ENCODE peak calls at places on chromosomes 5 and 9, in four cellular contexts. B, V, F and M are unnamed samples.

GRCh38 chr5:73668017-73668416 is 42.0 kb downstream of the ARHGEF28 start:
- DNase-seq in B (no peak), V (no peak), F (no peak), M (no peak)

GRCh38 chr9:115653231-115653630 is 500.4 kb upstream of the PAPPA start:
- DNase-seq in B (no peak), V (no peak), F (no peak), M (no peak)

GRCh38 chr5:54002183-54002770 is 308.1 kb downstream of the ARL15 start:
- DNase-seq in B (no peak), V (no peak), F (no peak), M (no peak)

GRCh38 chr9:75083188-75083976 is 4.6 kb downstream of the NMRK1 start:
- DNase-seq in B (no peak), V (no peak), F (peak), M (peak)

GRCh38 chr5:59485629-59486439 is 407.7 kb downstream of the PDE4D start:
- DNase-seq in B (no peak), V (peak), F (no peak), M (no peak)

GRCh38 chr5:153797484-153797883 is 241.2 kb downstream of the FAM114A2 start:
- DNase-seq in B (peak), V (no peak), F (no peak), M (no peak)

GRCh38 chr5:159912033-159912800 is 4.1 kb upstream of the ADRA1B start:
- DNase-seq in B (no peak), V (no peak), F (no peak), M (no peak)

GRCh38 chr9:109799792-109800191 is 19.8 kb downstream of the PALM2AKAP2 start:
- DNase-seq in B (no peak), V (no peak), F (no peak), M (no peak)

GRCh38 chr5:90182726-90183125 is 226.8 kb downstream of the CETN3 start:
- DNase-seq in B (no peak), V (no peak), F (no peak), M (no peak)

GRCh38 chr9:95857122-95857521 is 18.4 kb upstream of the ERCC6L2 start:
- DNase-seq in B (no peak), V (peak), F (peak), M (no peak)

GRCh38 chr5:175226506-175226905 is 217.5 kb downstream of the DRD1 start:
- DNase-seq in B (no peak), V (no peak), F (no peak), M (no peak)

GRCh38 chr9:131739192-131739961 is 499 bp downstream of the RAPGEF1 start:
- DNase-seq in B (no peak), V (peak), F (no peak), M (peak)

GRCh38 chr9:136711751-136712689 is at the start of gene DIPK1B:
- DNase-seq in B (no peak), V (peak), F (no peak), M (peak)

GRCh38 chr9:137280478-137281344 is 3.2 kb downstream of the TOR4A start:
- DNase-seq in B (no peak), V (peak), F (no peak), M (no peak)

GRCh38 chr5:147415663-147416062 is 94.2 kb downstream of the DPYSL3 start:
- DNase-seq in B (no peak), V (no peak), F (no peak), M (no peak)

GRCh38 chr5:39178171-39178570 is 41.2 kb downstream of the FYB1 start:
- DNase-seq in B (no peak), V (no peak), F (no peak), M (no peak)

GRCh38 chr5:149940077-149940574 is 4.5 kb downstream of the PDE6A start:
- DNase-seq in B (no peak), V (no peak), F (no peak), M (no peak)

GRCh38 chr9:137279741-137280477 is 2.4 kb downstream of the TOR4A start:
- DNase-seq in B (no peak), V (no peak), F (no peak), M (no peak)

GRCh38 chr9:88447431-88447830 is 59.2 kb downstream of the SPIN1 start:
- DNase-seq in B (no peak), V (no peak), F (no peak), M (no peak)

GRCh38 chr5:132256086-132256782 is 1.3 kb upstream of the PDLIM4 start:
- DNase-seq in B (no peak), V (no peak), F (no peak), M (peak)

GRCh38 chr9:126956929-126957686 is 42.5 kb downstream of the RALGPS1 start:
- DNase-seq in B (no peak), V (no peak), F (no peak), M (peak)

GRCh38 chr9:33130501-33130900 is 36.6 kb downstream of the B4GALT1 start:
- DNase-seq in B (no peak), V (no peak), F (no peak), M (no peak)

GRCh38 chr5:177330991-177331837 is 19.5 kb upstream of the MXD3 start:
- DNase-seq in B (no peak), V (no peak), F (no peak), M (no peak)

GRCh38 chr9:85941966-85942912 is 1.3 kb downstream of the NAA35 start:
- DNase-seq in B (no peak), V (no peak), F (no peak), M (no peak)

GRCh38 chr9:124306098-124306735 is 48.5 kb downstream of the NEK6 start:
- DNase-seq in B (no peak), V (no peak), F (no peak), M (no peak)

GRCh38 chr5:107724642-107725041 is 53.9 kb upstream of the EFNA5 start:
- DNase-seq in B (no peak), V (no peak), F (no peak), M (no peak)

GRCh38 chr9:94734054-94734754 is 7.7 kb downstream of the AOPEP start:
- DNase-seq in B (no peak), V (no peak), F (no peak), M (no peak)

GRCh38 chr9:2418619-2419018 is 203.0 kb upstream of the VLDLR start:
- DNase-seq in B (no peak), V (no peak), F (no peak), M (no peak)

GRCh38 chr5:174295736-174296481 is 250.4 kb downstream of the NSG2 start:
- DNase-seq in B (no peak), V (no peak), F (no peak), M (no peak)

GRCh38 chr5:181188700-181189362 is 16.2 kb downstream of the TRIM7 start:
- DNase-seq in B (peak), V (peak), F (peak), M (no peak)

GRCh38 chr9:125142560-125143376 is 560 bp downstream of the SCAI start:
- DNase-seq in B (no peak), V (no peak), F (no peak), M (no peak)

GRCh38 chr5:170628691-170629565 is 125.1 kb downstream of the KCNIP1 start:
- DNase-seq in B (no peak), V (no peak), F (no peak), M (no peak)

GRCh38 chr9:93684806-93685553 is 108.6 kb downstream of the PHF2 start:
- DNase-seq in B (no peak), V (no peak), F (no peak), M (peak)

GRCh38 chr5:102772273-102772672 is 17.2 kb downstream of the PAM start:
- DNase-seq in B (no peak), V (no peak), F (no peak), M (no peak)

GRCh38 chr5:122311400-122311887 is 593 bp upstream of the SNCAIP start:
- DNase-seq in B (no peak), V (no peak), F (no peak), M (no peak)

GRCh38 chr5:34039398-34040157 is 3.4 kb downstream of the C1QTNF3 start:
- DNase-seq in B (no peak), V (no peak), F (no peak), M (no peak)

GRCh38 chr5:34042302-34042701 is 711 bp downstream of the C1QTNF3 start:
- DNase-seq in B (no peak), V (no peak), F (no peak), M (no peak)

GRCh38 chr5:34040411-34040810 is 2.6 kb downstream of the C1QTNF3 start:
- DNase-seq in B (no peak), V (no peak), F (no peak), M (no peak)

GRCh38 chr5:34043099-34043876 is at the start of gene C1QTNF3:
- DNase-seq in B (no peak), V (no peak), F (no peak), M (no peak)

DNA sequence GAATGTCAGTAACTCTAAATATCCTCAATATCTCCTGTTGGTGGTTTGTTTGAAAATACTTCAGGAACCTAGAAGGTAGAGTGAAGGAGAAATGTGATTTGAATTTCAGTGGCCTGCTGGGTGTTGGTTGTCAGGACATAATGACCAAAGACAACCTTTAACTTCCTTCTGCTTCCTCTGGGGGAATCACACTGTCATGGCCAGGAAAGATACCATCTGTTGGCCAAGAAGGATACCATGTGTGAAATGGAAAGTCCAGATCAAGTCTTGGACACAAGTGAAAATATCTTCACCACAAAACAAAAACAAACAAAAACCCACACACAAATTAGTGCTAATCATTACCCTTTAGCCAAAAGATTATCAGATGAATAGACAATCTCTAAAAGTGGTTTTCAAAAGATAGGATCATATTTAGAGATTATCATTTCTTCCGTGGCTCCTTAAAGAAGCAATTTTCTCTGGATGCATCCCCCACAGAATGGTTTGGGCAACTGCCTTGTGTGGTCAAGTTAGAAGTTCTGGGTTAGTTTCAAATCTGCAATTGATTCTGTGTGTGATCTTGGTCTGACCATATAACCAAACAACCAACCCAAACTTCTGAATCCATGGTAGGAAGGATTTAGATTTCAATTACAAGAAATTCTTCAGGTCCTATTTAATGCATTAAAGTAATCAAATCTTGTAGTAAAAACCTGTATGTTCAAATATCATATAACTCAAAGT is 1.6 kb downstream of the C1QTNF3 start:
- DNase-seq in B (no peak), V (no peak), F (no peak), M (no peak)
- TF ChIP-seq MXI1 in B (no peak), V (no peak), F (no peak), M (no peak)

DNA sequence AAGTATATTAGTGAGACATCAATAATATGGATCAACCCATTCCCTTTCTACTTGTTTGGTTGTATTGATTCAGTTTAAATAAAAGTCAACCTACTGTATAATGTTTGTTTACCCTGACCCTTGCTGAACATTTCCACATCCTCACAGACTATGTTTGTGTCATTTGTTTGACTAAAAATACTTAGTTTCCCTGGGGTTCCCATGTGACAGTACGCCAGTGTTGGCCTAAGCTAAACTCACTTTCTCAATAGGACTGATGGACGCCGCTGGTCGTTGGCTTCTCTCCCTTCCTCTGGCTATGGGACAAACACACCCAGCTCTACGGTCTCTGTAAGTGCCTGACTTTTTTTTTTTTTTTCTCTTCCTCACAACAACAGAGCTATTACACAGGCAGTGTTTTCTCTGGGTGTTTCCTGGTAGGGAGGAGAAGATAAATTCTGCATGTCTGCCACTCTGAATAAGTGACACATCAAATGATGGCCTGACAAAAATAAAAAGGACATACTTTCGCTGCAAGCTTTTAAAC is 101.2 kb downstream of the CD180 start:
- DNase-seq in B (no peak), V (no peak), F (peak), M (no peak)
- TF ChIP-seq SIN3A in B (no peak), V (no peak), F (no peak), M (no peak)

GRCh38 chr5:56039985-56040384 is 45.2 kb upstream of the IL6ST start:
- DNase-seq in B (no peak), V (no peak), F (no peak), M (no peak)
- TF ChIP-seq MXI1 in B (no peak), V (no peak), F (no peak), M (no peak)

GRCh38 chr5:76813982-76814562 is 4.8 kb upstream of the F2RL1 start:
- DNase-seq in B (no peak), V (no peak), F (peak), M (no peak)
- TF ChIP-seq SIN3A in B (no peak), V (peak), F (no peak), M (no peak)

GRCh38 chr9:134891016-134891589 is 10.5 kb downstream of the FCN2 start:
- DNase-seq in B (no peak), V (no peak), F (no peak), M (no peak)

GRCh38 chr9:134892820-134893420 is 12.3 kb downstream of the FCN2 start:
- DNase-seq in B (no peak), V (no peak), F (no peak), M (no peak)

GRCh38 chr9:134889386-134890214 is 9.0 kb downstream of the FCN2 start:
- DNase-seq in B (no peak), V (no peak), F (no peak), M (no peak)

GRCh38 chr9:134892221-134892620 is 11.6 kb downstream of the FCN2 start:
- DNase-seq in B (no peak), V (no peak), F (no peak), M (no peak)

DNA sequence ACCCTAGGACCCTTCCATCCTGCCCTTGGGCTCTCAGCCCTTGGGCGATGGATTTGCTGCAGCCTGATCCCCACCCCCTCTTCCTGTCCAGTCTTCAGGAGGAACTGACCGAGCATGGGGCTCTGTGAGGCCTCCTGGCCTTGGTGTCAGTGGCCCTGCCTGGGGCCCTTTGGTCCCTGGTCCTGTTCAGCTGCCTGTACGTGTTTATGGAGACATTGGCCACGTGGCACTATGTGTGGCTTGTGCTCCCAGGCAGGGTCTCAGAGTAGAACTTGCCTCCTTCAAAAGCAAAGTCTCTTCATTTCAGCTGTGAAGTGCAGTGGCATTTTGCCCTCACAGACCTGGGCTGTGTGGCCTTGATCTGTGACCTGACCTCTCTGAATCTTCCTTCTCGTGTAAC is 11.1 kb downstream of the FCN2 start:
- DNase-seq in B (no peak), V (no peak), F (no peak), M (no peak)
- TF ChIP-seq MXI1 in B (no peak), V (no peak), F (no peak), M (no peak)

GRCh38 chr5:145389047-145389446 is 446.1 kb downstream of the PRELID2 start:
- DNase-seq in B (no peak), V (no peak), F (no peak), M (no peak)

DNA sequence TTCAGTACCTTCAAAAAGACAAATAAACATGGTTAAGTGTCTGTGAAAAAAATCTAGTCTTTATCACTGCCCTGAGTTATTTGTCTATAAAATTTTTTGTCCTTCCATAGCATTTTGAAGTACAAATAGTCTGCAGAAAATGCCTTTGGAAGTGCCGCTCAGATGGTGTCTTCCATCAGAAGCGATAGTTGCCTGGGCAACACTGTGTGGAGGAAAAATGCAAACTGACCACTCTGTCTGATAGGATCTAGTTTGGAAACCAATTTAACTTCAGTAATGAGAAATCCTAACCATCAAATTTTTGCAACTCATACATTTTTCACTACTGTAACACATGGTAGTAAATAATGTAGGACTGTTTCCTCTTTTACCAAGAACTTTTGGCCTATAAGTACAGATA is 449.9 kb downstream of the PRELID2 start:
- DNase-seq in B (no peak), V (no peak), F (no peak), M (no peak)
- TF ChIP-seq SIN3A in B (no peak), V (no peak), F (no peak), M (no peak)

GRCh38 chr5:1781726-1782384 is 17.8 kb downstream of the MRPL36 start:
- DNase-seq in B (no peak), V (no peak), F (no peak), M (no peak)
- TF ChIP-seq MXI1 in B (no peak), V (no peak), F (no peak), M (no peak)

DNA sequence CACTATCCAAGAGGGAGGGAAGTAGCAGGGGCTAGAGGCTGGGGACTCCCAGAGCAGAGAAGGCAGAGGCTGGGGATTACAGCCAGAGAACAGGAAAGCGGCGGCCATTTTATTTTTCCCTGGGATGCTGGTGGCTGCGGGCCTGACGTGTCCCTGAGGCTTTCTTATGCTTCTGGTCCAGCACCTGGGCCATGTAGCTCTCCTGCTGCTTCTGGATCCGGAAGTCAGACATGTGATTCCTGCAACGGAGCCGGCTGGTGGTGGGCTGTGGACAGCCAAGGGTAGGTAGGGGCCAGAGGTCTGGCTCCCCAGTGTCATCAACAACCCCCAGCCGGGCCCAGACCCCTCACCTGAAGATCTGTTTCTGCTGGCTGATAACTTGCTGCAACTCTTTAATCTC is 1.8 kb upstream of the PROB1 start:
- DNase-seq in B (no peak), V (no peak), F (no peak), M (no peak)
- TF ChIP-seq SIN3A in B (no peak), V (no peak), F (no peak), M (no peak)

GRCh38 chr9:84710701-84711397 is 41.3 kb downstream of the NTRK2 start:
- DNase-seq in B (no peak), V (no peak), F (no peak), M (no peak)

GRCh38 chr9:84708400-84708799 is 38.9 kb downstream of the NTRK2 start:
- DNase-seq in B (no peak), V (no peak), F (no peak), M (no peak)

GRCh38 chr9:84716217-84716616 is 46.7 kb downstream of the NTRK2 start:
- DNase-seq in B (no peak), V (no peak), F (no peak), M (no peak)

GRCh38 chr9:84711398-84711777 is 41.9 kb downstream of the NTRK2 start:
- DNase-seq in B (no peak), V (no peak), F (no peak), M (no peak)

DNA sequence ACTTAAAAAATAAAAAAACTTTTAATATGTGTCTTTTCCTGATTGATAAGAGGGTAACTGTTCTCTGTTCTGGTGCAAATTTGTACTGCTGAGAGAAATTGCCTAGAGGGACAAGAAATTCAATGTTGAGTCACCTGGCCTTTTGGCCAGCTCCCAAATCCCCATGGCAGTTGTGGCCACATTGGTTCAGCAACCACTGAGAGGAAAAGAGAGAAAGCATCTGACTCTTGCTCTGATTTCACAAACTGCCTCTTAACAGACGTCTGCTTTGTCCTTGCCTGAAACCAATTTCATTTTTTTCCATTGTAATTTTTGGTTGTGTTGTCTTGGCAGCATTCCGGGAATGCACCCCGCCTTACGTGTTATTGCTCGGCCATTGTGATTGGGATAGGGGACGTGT is 42.4 kb downstream of the NTRK2 start:
- DNase-seq in B (no peak), V (peak), F (no peak), M (no peak)
- TF ChIP-seq MXI1 in B (no peak), V (no peak), F (no peak), M (no peak)

GRCh38 chr5:573206-573605 is 38.9 kb upstream of the CEP72 start:
- DNase-seq in B (no peak), V (no peak), F (no peak), M (no peak)

GRCh38 chr5:573976-574375 is 38.2 kb upstream of the CEP72 start:
- DNase-seq in B (no peak), V (no peak), F (no peak), M (no peak)

GRCh38 chr5:570886-571285 is 41.3 kb upstream of the CEP72 start:
- DNase-seq in B (no peak), V (no peak), F (no peak), M (no peak)

GRCh38 chr5:571791-572190 is 40.3 kb upstream of the CEP72 start:
- DNase-seq in B (no peak), V (peak), F (no peak), M (no peak)

GRCh38 chr5:572398-573019 is 39.6 kb upstream of the CEP72 start:
- DNase-seq in B (no peak), V (peak), F (no peak), M (no peak)
- TF ChIP-seq SIN3A in B (no peak), V (no peak), F (no peak), M (no peak)